ENCODE peak calls at places on chromosomes 13 and 19, in six cellular contexts. One of them, this sample, is unnamed.

GRCh38 chr13:75421987-75422386 is 60.0 kb downstream of the TBC1D4 start:
- DNase-seq in B cell: no peak
- DNase-seq in kidney: no peak
- DNase-seq in heart right ventricle: no peak
- DNase-seq in H9: no peak
- DNase-seq in psoas muscle: no peak
- DNase-seq in this sample: no peak

GRCh38 chr19:4714016-4714415 is 9.6 kb downstream of the DPP9 start:
- DNase-seq in B cell: no peak
- DNase-seq in H9: no peak
- DNase-seq in kidney: no peak
- DNase-seq in psoas muscle: no peak
- DNase-seq in heart right ventricle: no peak
- DNase-seq in this sample: no peak

GRCh38 chr19:29645911-29646310 is 19.4 kb upstream of the PLEKHF1 start:
- DNase-seq in heart right ventricle: peak; percentile 61
- DNase-seq in H9: no peak
- DNase-seq in psoas muscle: peak; percentile 58
- DNase-seq in B cell: no peak
- DNase-seq in kidney: no peak
- DNase-seq in this sample: no peak

GRCh38 chr13:41707192-41707858 is 250.0 kb downstream of the RGCC start:
- DNase-seq in kidney: no peak
- DNase-seq in heart right ventricle: no peak
- DNase-seq in B cell: no peak
- DNase-seq in H9: no peak
- DNase-seq in psoas muscle: no peak
- DNase-seq in this sample: no peak

GRCh38 chr13:102028846-102029245 is 373.0 kb downstream of the FGF14 start:
- DNase-seq in H9: no peak
- DNase-seq in heart right ventricle: no peak
- DNase-seq in kidney: no peak
- DNase-seq in psoas muscle: no peak
- DNase-seq in B cell: no peak
- DNase-seq in this sample: no peak

GRCh38 chr13:49972709-49973108 is 24.1 kb upstream of the TRIM13 start:
- DNase-seq in psoas muscle: no peak
- DNase-seq in H9: no peak
- DNase-seq in B cell: no peak
- DNase-seq in kidney: no peak
- DNase-seq in heart right ventricle: no peak
- DNase-seq in this sample: no peak

GRCh38 chr13:107301724-107302374 is 733.9 kb upstream of the ARGLU1 start:
- DNase-seq in heart right ventricle: no peak
- DNase-seq in psoas muscle: no peak
- DNase-seq in H9: peak; percentile 29
- DNase-seq in B cell: no peak
- DNase-seq in kidney: no peak
- DNase-seq in this sample: no peak

GRCh38 chr13:93522486-93522885 is 295.9 kb downstream of the GPC6 start:
- DNase-seq in heart right ventricle: no peak
- DNase-seq in B cell: no peak
- DNase-seq in kidney: no peak
- DNase-seq in psoas muscle: no peak
- DNase-seq in H9: no peak
- DNase-seq in this sample: no peak

GRCh38 chr19:29239220-29239776 is 26.3 kb upstream of the UQCRFS1 start:
- DNase-seq in B cell: no peak
- DNase-seq in kidney: no peak
- DNase-seq in psoas muscle: no peak
- DNase-seq in H9: no peak
- DNase-seq in heart right ventricle: no peak
- DNase-seq in this sample: no peak

GRCh38 chr13:32781906-32782305 is 195.7 kb downstream of the PDS5B start:
- DNase-seq in kidney: no peak
- DNase-seq in B cell: no peak
- DNase-seq in heart right ventricle: no peak
- DNase-seq in H9: no peak
- DNase-seq in psoas muscle: no peak
- DNase-seq in this sample: no peak

GRCh38 chr13:41117859-41118258 is 14.7 kb downstream of the KBTBD6 start:
- DNase-seq in heart right ventricle: no peak
- DNase-seq in psoas muscle: no peak
- DNase-seq in B cell: no peak
- DNase-seq in kidney: no peak
- DNase-seq in H9: no peak
- DNase-seq in this sample: no peak

GRCh38 chr13:85261757-85262346 is 537.4 kb downstream of the SLITRK6 start:
- DNase-seq in B cell: no peak
- DNase-seq in heart right ventricle: no peak
- DNase-seq in psoas muscle: no peak
- DNase-seq in H9: no peak
- DNase-seq in kidney: no peak
- DNase-seq in this sample: no peak

GRCh38 chr19:17236414-17236716 is 9.4 kb downstream of the NR2F6 start:
- DNase-seq in heart right ventricle: no peak
- DNase-seq in kidney: no peak
- DNase-seq in B cell: no peak
- DNase-seq in H9: no peak
- DNase-seq in psoas muscle: no peak
- DNase-seq in this sample: no peak

GRCh38 chr13:77377016-77377415 is 50.1 kb upstream of the MYCBP2 start:
- DNase-seq in kidney: no peak
- DNase-seq in heart right ventricle: no peak
- DNase-seq in psoas muscle: no peak
- DNase-seq in B cell: no peak
- DNase-seq in H9: no peak
- DNase-seq in this sample: no peak

GRCh38 chr19:29552454-29553280 is 26.9 kb downstream of the VSTM2B start:
- DNase-seq in psoas muscle: no peak
- DNase-seq in B cell: no peak
- DNase-seq in H9: peak; percentile 15
- DNase-seq in heart right ventricle: no peak
- DNase-seq in kidney: no peak
- DNase-seq in this sample: no peak

GRCh38 chr19:43337737-43338136 is 15.7 kb upstream of the CD177 start:
- DNase-seq in H9: no peak
- DNase-seq in B cell: no peak
- DNase-seq in heart right ventricle: no peak
- DNase-seq in psoas muscle: no peak
- DNase-seq in kidney: no peak
- DNase-seq in this sample: no peak

GRCh38 chr19:13817615-13818371 is 22.6 kb downstream of the ZSWIM4 start:
- DNase-seq in B cell: no peak
- DNase-seq in heart right ventricle: no peak
- DNase-seq in psoas muscle: no peak
- DNase-seq in H9: peak; percentile 100
- DNase-seq in kidney: no peak
- DNase-seq in this sample: peak; percentile 91

GRCh38 chr13:34926513-34926912 is 15.6 kb upstream of the NBEA start:
- DNase-seq in psoas muscle: no peak
- DNase-seq in kidney: no peak
- DNase-seq in H9: no peak
- DNase-seq in heart right ventricle: no peak
- DNase-seq in B cell: no peak
- DNase-seq in this sample: no peak

GRCh38 chr13:52051400-52051799 is 26.9 kb downstream of the UTP14C start:
- DNase-seq in heart right ventricle: no peak
- DNase-seq in B cell: no peak
- DNase-seq in psoas muscle: no peak
- DNase-seq in kidney: no peak
- DNase-seq in H9: no peak
- DNase-seq in this sample: no peak

GRCh38 chr19:55340144-55340783 is 588 bp downstream of the KMT5C start:
- DNase-seq in kidney: peak; percentile 82
- DNase-seq in H9: peak; percentile 52
- DNase-seq in psoas muscle: no peak
- DNase-seq in B cell: no peak
- DNase-seq in heart right ventricle: no peak
- DNase-seq in this sample: no peak

GRCh38 chr19:40744554-40745401 is 5.5 kb downstream of the ACTMAP start:
- DNase-seq in B cell: no peak
- DNase-seq in heart right ventricle: no peak
- DNase-seq in H9: peak; percentile 78
- DNase-seq in psoas muscle: no peak
- DNase-seq in kidney: no peak
- DNase-seq in this sample: no peak

GRCh38 chr19:6041991-6042421 is 64.1 kb upstream of the RANBP3 start:
- DNase-seq in B cell: no peak
- DNase-seq in heart right ventricle: no peak
- DNase-seq in psoas muscle: no peak
- DNase-seq in H9: no peak
- DNase-seq in kidney: peak; percentile 29
- DNase-seq in this sample: peak; percentile 71

GRCh38 chr19:3512562-3512961 is 6.5 kb downstream of the FZR1 start:
- DNase-seq in B cell: no peak
- DNase-seq in heart right ventricle: no peak
- DNase-seq in H9: no peak
- DNase-seq in psoas muscle: no peak
- DNase-seq in kidney: no peak
- DNase-seq in this sample: no peak

GRCh38 chr13:98576963-98577822 is at the start of gene STK24:
- DNase-seq in H9: peak; percentile 54
- DNase-seq in heart right ventricle: peak; percentile 69
- DNase-seq in psoas muscle: peak; percentile 84
- DNase-seq in B cell: peak; percentile 53
- DNase-seq in kidney: peak; percentile 91
- DNase-seq in this sample: no peak

GRCh38 chr13:104011505-104012270 is 945.5 kb upstream of the SLC10A2 start:
- DNase-seq in B cell: no peak
- DNase-seq in H9: peak; percentile 31
- DNase-seq in psoas muscle: peak; percentile 61
- DNase-seq in kidney: peak; percentile 73
- DNase-seq in heart right ventricle: no peak
- DNase-seq in this sample: no peak

GRCh38 chr19:28023064-28023463 is 1189.9 kb downstream of the UQCRFS1 start:
- DNase-seq in kidney: no peak
- DNase-seq in H9: no peak
- DNase-seq in heart right ventricle: no peak
- DNase-seq in B cell: no peak
- DNase-seq in psoas muscle: no peak
- DNase-seq in this sample: no peak

GRCh38 chr19:17718467-17718987 is 753 bp upstream of the MAP1S start:
- DNase-seq in psoas muscle: no peak
- DNase-seq in H9: no peak
- DNase-seq in kidney: no peak
- DNase-seq in B cell: no peak
- DNase-seq in heart right ventricle: no peak
- DNase-seq in this sample: no peak

GRCh38 chr13:25046985-25047660 is 48.8 kb upstream of the PABPC3 start:
- DNase-seq in kidney: peak; percentile 46
- DNase-seq in heart right ventricle: no peak
- DNase-seq in H9: peak; percentile 78
- DNase-seq in B cell: no peak
- DNase-seq in psoas muscle: no peak
- DNase-seq in this sample: no peak

GRCh38 chr19:39998511-39998910 is 1.7 kb downstream of the ZNF546 start:
- DNase-seq in H9: no peak
- DNase-seq in kidney: no peak
- DNase-seq in B cell: no peak
- DNase-seq in heart right ventricle: no peak
- DNase-seq in psoas muscle: no peak
- DNase-seq in this sample: no peak

GRCh38 chr13:100594731-100595130 is 6.1 kb upstream of the GGACT start:
- DNase-seq in kidney: no peak
- DNase-seq in psoas muscle: no peak
- DNase-seq in H9: peak; percentile 67
- DNase-seq in B cell: no peak
- DNase-seq in heart right ventricle: no peak
- DNase-seq in this sample: no peak
- TF ChIP-seq CTCF in kidney: peak; percentile 19
- TF ChIP-seq CTCF in psoas muscle: no peak
- TF ChIP-seq CTCF in H9: peak; percentile 77
- TF ChIP-seq CTCF in B cell: no peak
- TF ChIP-seq CTCF in heart right ventricle: peak; percentile 9
- TF ChIP-seq CTCF in this sample: peak; percentile 44

DNA sequence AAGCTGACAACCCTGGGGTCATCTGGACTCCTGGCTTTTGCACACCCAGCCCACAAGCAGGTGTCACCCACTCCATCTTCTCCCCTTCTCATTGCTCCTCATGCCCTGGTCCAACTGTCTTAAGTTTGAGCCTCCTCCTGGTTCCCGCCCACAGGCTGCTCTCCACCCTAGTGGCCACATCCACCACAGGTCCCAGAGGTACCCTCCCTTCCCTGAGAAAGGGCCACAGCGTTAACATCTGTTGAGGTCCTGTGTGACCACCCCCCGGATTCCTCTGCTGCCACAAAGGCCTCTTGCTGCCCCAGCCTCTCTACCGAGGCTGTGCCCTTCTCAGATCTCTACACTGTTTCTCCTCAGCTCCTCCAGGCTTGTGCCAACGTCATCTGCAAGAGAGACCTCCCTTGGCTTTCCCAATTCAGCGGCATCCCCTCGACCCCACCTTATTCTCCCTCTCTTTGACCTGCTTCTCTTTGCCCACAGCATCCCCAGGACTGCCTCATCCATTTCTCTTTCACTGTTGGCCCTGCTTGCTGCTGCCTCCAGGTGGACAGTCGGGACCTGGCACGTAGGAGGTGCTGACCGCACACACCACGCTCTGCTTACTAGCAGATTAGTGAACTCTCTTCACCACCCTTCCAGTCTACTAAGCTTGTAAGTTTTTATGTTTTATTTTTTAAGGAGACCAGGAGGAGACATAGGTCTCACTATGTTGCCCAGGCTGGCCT is 33.3 kb downstream of the SUGP2 start:
- DNase-seq in kidney: no peak
- DNase-seq in H9: no peak
- DNase-seq in B cell: no peak
- DNase-seq in psoas muscle: no peak
- DNase-seq in heart right ventricle: no peak
- DNase-seq in this sample: no peak
- TF ChIP-seq CTCF in kidney: peak; percentile 22
- TF ChIP-seq CTCF in H9: peak; percentile 49
- TF ChIP-seq CTCF in B cell: no peak
- TF ChIP-seq CTCF in psoas muscle: no peak
- TF ChIP-seq CTCF in heart right ventricle: no peak
- TF ChIP-seq CTCF in this sample: peak; percentile 56

GRCh38 chr19:51439021-51439465 is 19.2 kb downstream of the SIGLEC8 start:
- DNase-seq in H9: peak; percentile 40
- DNase-seq in B cell: peak; percentile 54
- DNase-seq in kidney: peak; percentile 41
- DNase-seq in heart right ventricle: no peak
- DNase-seq in psoas muscle: no peak
- DNase-seq in this sample: no peak
- TF ChIP-seq CTCF in H9: peak; percentile 64
- TF ChIP-seq CTCF in B cell: peak; percentile 76
- TF ChIP-seq CTCF in kidney: no peak
- TF ChIP-seq CTCF in heart right ventricle: peak; percentile 15
- TF ChIP-seq CTCF in psoas muscle: peak; percentile 10
- TF ChIP-seq CTCF in this sample: peak; percentile 42

DNA sequence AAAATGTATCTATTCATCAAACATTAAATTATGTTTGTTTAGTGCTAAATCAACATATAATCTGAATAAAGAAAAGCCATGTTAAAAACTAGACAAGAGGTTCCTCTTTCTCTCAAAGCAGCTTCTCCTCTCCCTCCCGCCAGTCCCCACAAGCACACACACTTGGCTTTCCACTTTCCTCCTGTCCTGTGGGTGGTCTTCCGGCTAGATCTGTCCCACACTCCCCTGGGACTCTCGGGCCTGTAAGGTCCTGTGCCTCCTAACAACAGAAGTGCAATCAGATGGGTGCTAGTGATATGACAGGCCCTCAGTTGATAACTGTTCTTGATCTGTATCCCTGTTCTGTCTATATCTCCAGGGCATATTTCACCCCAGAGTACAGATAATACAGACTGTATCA is 45.6 kb upstream of the RAP2A start:
- DNase-seq in psoas muscle: no peak
- DNase-seq in heart right ventricle: no peak
- DNase-seq in B cell: no peak
- DNase-seq in H9: no peak
- DNase-seq in kidney: no peak
- DNase-seq in this sample: no peak
- TF ChIP-seq CTCF in psoas muscle: no peak
- TF ChIP-seq CTCF in heart right ventricle: no peak
- TF ChIP-seq CTCF in B cell: no peak
- TF ChIP-seq CTCF in H9: no peak
- TF ChIP-seq CTCF in kidney: no peak
- TF ChIP-seq CTCF in this sample: no peak

This sample was measured in chondrocyte.